ENCODE peak calls at places on chromosomes 2 and 18, in ten cellular contexts. One of them, this sample, is unnamed.

GRCh38 chr2:168401048-168401556 is 55.0 kb upstream of the CERS6 start:
- DNase-seq in IMR-90: no peak
- DNase-seq in right lobe of liver: no peak
- DNase-seq in heart right ventricle: no peak
- DNase-seq in AG04450: no peak
- DNase-seq in adrenal gland: no peak
- DNase-seq in RWPE2: no peak
- DNase-seq in left ventricle myocardium inferior: no peak
- DNase-seq in A549: no peak
- DNase-seq in neural progenitor cell: no peak
- DNase-seq in this sample: peak; percentile 57

GRCh38 chr18:57845468-57846103 is 42.5 kb upstream of the ATP8B1 start:
- DNase-seq in IMR-90: peak; percentile 61
- DNase-seq in right lobe of liver: no peak
- DNase-seq in heart right ventricle: no peak
- DNase-seq in AG04450: no peak
- DNase-seq in adrenal gland: no peak
- DNase-seq in RWPE2: no peak
- DNase-seq in left ventricle myocardium inferior: no peak
- DNase-seq in A549: no peak
- DNase-seq in neural progenitor cell: no peak
- DNase-seq in this sample: no peak

GRCh38 chr2:31992934-31993333 is 17.9 kb downstream of the MEMO1 start:
- DNase-seq in IMR-90: no peak
- DNase-seq in right lobe of liver: no peak
- DNase-seq in heart right ventricle: no peak
- DNase-seq in AG04450: no peak
- DNase-seq in adrenal gland: no peak
- DNase-seq in RWPE2: no peak
- DNase-seq in left ventricle myocardium inferior: no peak
- DNase-seq in A549: no peak
- DNase-seq in neural progenitor cell: no peak
- DNase-seq in this sample: no peak

GRCh38 chr2:185245216-185245615 is 493.4 kb upstream of the FSIP2 start:
- DNase-seq in IMR-90: no peak
- DNase-seq in right lobe of liver: no peak
- DNase-seq in heart right ventricle: no peak
- DNase-seq in AG04450: no peak
- DNase-seq in adrenal gland: no peak
- DNase-seq in RWPE2: no peak
- DNase-seq in left ventricle myocardium inferior: no peak
- DNase-seq in A549: no peak
- DNase-seq in neural progenitor cell: no peak
- DNase-seq in this sample: no peak

GRCh38 chr2:62506421-62506750 is 391 bp upstream of the TMEM17 start:
- DNase-seq in IMR-90: no peak
- DNase-seq in right lobe of liver: no peak
- DNase-seq in heart right ventricle: no peak
- DNase-seq in AG04450: no peak
- DNase-seq in adrenal gland: no peak
- DNase-seq in RWPE2: no peak
- DNase-seq in left ventricle myocardium inferior: no peak
- DNase-seq in A549: no peak
- DNase-seq in neural progenitor cell: no peak
- DNase-seq in this sample: no peak

GRCh38 chr18:11956371-11957308 is 24.7 kb upstream of the IMPA2 start:
- DNase-seq in IMR-90: no peak
- DNase-seq in right lobe of liver: no peak
- DNase-seq in heart right ventricle: no peak
- DNase-seq in AG04450: no peak
- DNase-seq in adrenal gland: no peak
- DNase-seq in RWPE2: no peak
- DNase-seq in left ventricle myocardium inferior: no peak
- DNase-seq in A549: no peak
- DNase-seq in neural progenitor cell: no peak
- DNase-seq in this sample: no peak

GRCh38 chr18:31793531-31793930 is 32.9 kb upstream of the SLC25A52 start:
- DNase-seq in IMR-90: no peak
- DNase-seq in right lobe of liver: no peak
- DNase-seq in heart right ventricle: no peak
- DNase-seq in AG04450: no peak
- DNase-seq in adrenal gland: no peak
- DNase-seq in RWPE2: no peak
- DNase-seq in left ventricle myocardium inferior: no peak
- DNase-seq in A549: no peak
- DNase-seq in neural progenitor cell: no peak
- DNase-seq in this sample: no peak

GRCh38 chr18:48868468-48869466 is 82.0 kb downstream of the SMAD7 start:
- DNase-seq in IMR-90: peak; percentile 34
- DNase-seq in right lobe of liver: no peak
- DNase-seq in heart right ventricle: no peak
- DNase-seq in AG04450: no peak
- DNase-seq in adrenal gland: no peak
- DNase-seq in RWPE2: no peak
- DNase-seq in left ventricle myocardium inferior: no peak
- DNase-seq in A549: peak; percentile 51
- DNase-seq in neural progenitor cell: no peak
- DNase-seq in this sample: peak; percentile 31

GRCh38 chr2:166057363-166058169 is 70.3 kb downstream of the SCN1A start:
- DNase-seq in IMR-90: peak; percentile 45
- DNase-seq in right lobe of liver: no peak
- DNase-seq in heart right ventricle: no peak
- DNase-seq in AG04450: no peak
- DNase-seq in adrenal gland: no peak
- DNase-seq in RWPE2: no peak
- DNase-seq in left ventricle myocardium inferior: no peak
- DNase-seq in A549: peak; percentile 18
- DNase-seq in neural progenitor cell: peak; percentile 26
- DNase-seq in this sample: no peak

GRCh38 chr2:211033765-211034164 is 477.4 kb downstream of the CPS1 start:
- DNase-seq in IMR-90: no peak
- DNase-seq in right lobe of liver: no peak
- DNase-seq in heart right ventricle: no peak
- DNase-seq in AG04450: no peak
- DNase-seq in adrenal gland: no peak
- DNase-seq in RWPE2: no peak
- DNase-seq in left ventricle myocardium inferior: no peak
- DNase-seq in A549: peak; percentile 12
- DNase-seq in neural progenitor cell: peak; percentile 47
- DNase-seq in this sample: no peak

GRCh38 chr2:147663964-147664363 is 180.9 kb upstream of the ACVR2A start:
- DNase-seq in IMR-90: no peak
- DNase-seq in right lobe of liver: no peak
- DNase-seq in heart right ventricle: no peak
- DNase-seq in AG04450: no peak
- DNase-seq in adrenal gland: no peak
- DNase-seq in RWPE2: no peak
- DNase-seq in left ventricle myocardium inferior: no peak
- DNase-seq in A549: no peak
- DNase-seq in neural progenitor cell: no peak
- DNase-seq in this sample: no peak
- H3K4me3 ChIP-seq in IMR-90: no peak overlapping the region
- H3K4me3 ChIP-seq in right lobe of liver: no peak overlapping the region
- H3K4me3 ChIP-seq in heart right ventricle: no peak overlapping the region
- H3K4me3 ChIP-seq in AG04450: no peak overlapping the region
- H3K4me3 ChIP-seq in adrenal gland: no peak overlapping the region
- H3K4me3 ChIP-seq in RWPE2: no peak overlapping the region
- H3K4me3 ChIP-seq in left ventricle myocardium inferior: no peak overlapping the region
- H3K4me3 ChIP-seq in A549: no peak overlapping the region
- H3K4me3 ChIP-seq in neural progenitor cell: no peak overlapping the region
- H3K4me3 ChIP-seq in this sample: no peak overlapping the region

GRCh38 chr2:30888841-30889407 is 81.7 kb upstream of the CAPN13 start:
- DNase-seq in IMR-90: no peak
- DNase-seq in right lobe of liver: no peak
- DNase-seq in heart right ventricle: no peak
- DNase-seq in AG04450: no peak
- DNase-seq in adrenal gland: no peak
- DNase-seq in RWPE2: no peak
- DNase-seq in left ventricle myocardium inferior: no peak
- DNase-seq in A549: no peak
- DNase-seq in neural progenitor cell: no peak
- DNase-seq in this sample: no peak
- H3K9me3 ChIP-seq in IMR-90: no peaks in the 10 kb centered on the region
- H3K9me3 ChIP-seq in right lobe of liver: no peaks in the 10 kb centered on the region
- H3K9me3 ChIP-seq in heart right ventricle: no peaks in the 10 kb centered on the region
- H3K9me3 ChIP-seq in AG04450: no peaks in the 10 kb centered on the region
- H3K9me3 ChIP-seq in adrenal gland: no peaks in the 10 kb centered on the region
- H3K9me3 ChIP-seq in RWPE2: no peaks in the 10 kb centered on the region
- H3K9me3 ChIP-seq in left ventricle myocardium inferior: peaks cover 10% of the 10 kb centered on the region
- H3K9me3 ChIP-seq in A549: no peaks in the 10 kb centered on the region
- H3K9me3 ChIP-seq in neural progenitor cell: no peaks in the 10 kb centered on the region
- H3K9me3 ChIP-seq in this sample: no peaks in the 10 kb centered on the region

GRCh38 chr18:62525611-62526010 is 2.8 kb downstream of the ZCCHC2 start:
- DNase-seq in IMR-90: no peak
- DNase-seq in right lobe of liver: no peak
- DNase-seq in heart right ventricle: no peak
- DNase-seq in AG04450: no peak
- DNase-seq in adrenal gland: no peak
- DNase-seq in RWPE2: no peak
- DNase-seq in left ventricle myocardium inferior: no peak
- DNase-seq in A549: no peak
- DNase-seq in neural progenitor cell: no peak
- DNase-seq in this sample: no peak
- H3K27ac ChIP-seq in IMR-90: no peak overlapping the region
- H3K27ac ChIP-seq in right lobe of liver: peak overlapping the region; percentile 99
- H3K27ac ChIP-seq in heart right ventricle: peak overlapping the region; percentile 100
- H3K27ac ChIP-seq in AG04450: no peak overlapping the region
- H3K27ac ChIP-seq in adrenal gland: peak overlapping the region; percentile 99
- H3K27ac ChIP-seq in RWPE2: peak overlapping the region; percentile 87
- H3K27ac ChIP-seq in left ventricle myocardium inferior: peak overlapping the region; percentile 99
- H3K27ac ChIP-seq in A549: peak overlapping the region; percentile 99
- H3K27ac ChIP-seq in neural progenitor cell: no peak overlapping the region
- H3K27ac ChIP-seq in this sample: peak overlapping the region; percentile 21

DNA sequence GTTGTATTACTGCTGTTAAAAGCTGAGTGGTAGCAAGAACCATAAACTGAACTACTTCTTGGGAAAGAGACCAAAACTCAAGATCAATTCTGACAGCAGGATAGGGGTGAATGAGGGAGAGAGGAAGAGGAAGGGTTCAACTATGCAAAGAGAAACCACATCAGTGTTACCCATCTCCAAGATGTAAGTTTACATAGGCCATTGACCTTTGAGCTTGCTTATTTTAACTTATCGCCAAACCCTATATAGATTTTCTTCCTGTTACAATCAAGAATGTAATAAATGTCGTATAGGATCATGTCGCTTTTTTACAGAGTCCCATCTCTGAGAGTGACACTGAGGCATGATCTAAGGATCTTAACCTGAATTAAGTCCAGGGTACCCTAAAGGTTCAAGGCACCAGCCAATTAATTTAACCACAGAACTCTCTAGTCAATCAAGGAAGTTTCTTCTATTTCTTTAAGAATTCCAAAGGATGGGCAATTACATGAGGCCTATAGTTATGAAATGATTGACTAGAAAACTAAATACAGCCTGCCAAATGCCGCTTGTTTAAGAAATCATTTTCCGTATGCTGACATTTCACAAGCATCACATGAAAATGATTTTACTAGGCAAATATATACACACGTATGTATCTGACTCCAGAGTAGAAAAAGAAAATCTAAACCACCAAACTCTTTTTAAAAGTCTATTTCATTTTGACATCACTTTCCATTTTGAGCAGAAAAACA is 11.8 kb downstream of the RND3 start:
- DNase-seq in IMR-90: peak; percentile 23
- DNase-seq in right lobe of liver: no peak
- DNase-seq in heart right ventricle: no peak
- DNase-seq in AG04450: no peak
- DNase-seq in adrenal gland: no peak
- DNase-seq in RWPE2: no peak
- DNase-seq in left ventricle myocardium inferior: no peak
- DNase-seq in A549: no peak
- DNase-seq in neural progenitor cell: no peak
- DNase-seq in this sample: no peak
- H3K4me3 ChIP-seq in IMR-90: peak overlapping the region; percentile 3
- H3K4me3 ChIP-seq in right lobe of liver: no peak overlapping the region
- H3K4me3 ChIP-seq in heart right ventricle: no peak overlapping the region
- H3K4me3 ChIP-seq in AG04450: peak overlapping the region; percentile 38
- H3K4me3 ChIP-seq in adrenal gland: no peak overlapping the region
- H3K4me3 ChIP-seq in RWPE2: no peak overlapping the region
- H3K4me3 ChIP-seq in left ventricle myocardium inferior: peak overlapping the region; percentile 36
- H3K4me3 ChIP-seq in A549: no peak overlapping the region
- H3K4me3 ChIP-seq in neural progenitor cell: no peak overlapping the region
- H3K4me3 ChIP-seq in this sample: no peak overlapping the region

GRCh38 chr18:14963246-14963645 is 215.3 kb downstream of the ANKRD30B start:
- DNase-seq in IMR-90: no peak
- DNase-seq in right lobe of liver: no peak
- DNase-seq in heart right ventricle: no peak
- DNase-seq in AG04450: no peak
- DNase-seq in adrenal gland: no peak
- DNase-seq in RWPE2: no peak
- DNase-seq in left ventricle myocardium inferior: no peak
- DNase-seq in A549: no peak
- DNase-seq in neural progenitor cell: no peak
- DNase-seq in this sample: no peak
- H3K9me3 ChIP-seq in IMR-90: peaks cover 33% of the 10 kb centered on the region
- H3K9me3 ChIP-seq in right lobe of liver: no peaks in the 10 kb centered on the region
- H3K9me3 ChIP-seq in heart right ventricle: no peaks in the 10 kb centered on the region
- H3K9me3 ChIP-seq in AG04450: peaks cover 41% of the 10 kb centered on the region
- H3K9me3 ChIP-seq in adrenal gland: no peaks in the 10 kb centered on the region
- H3K9me3 ChIP-seq in RWPE2: no peaks in the 10 kb centered on the region
- H3K9me3 ChIP-seq in left ventricle myocardium inferior: no peaks in the 10 kb centered on the region
- H3K9me3 ChIP-seq in A549: no peaks in the 10 kb centered on the region
- H3K9me3 ChIP-seq in neural progenitor cell: peaks cover 4% of the 10 kb centered on the region
- H3K9me3 ChIP-seq in this sample: no peaks in the 10 kb centered on the region

This sample was measured in right cardiac atrium.